ENCODE peak calls at places on chromosome 3, in nine cellular contexts. R is hepatocyte; V is CD8-positive, alpha-beta memory T cell; G is IMR-90; Z is iPS DF 6.9; L is PC-3; W is mammary epithelial cell; M is pancreas; C is OCI-LY7. B is an unnamed sample.

GRCh38 chr3:67977762-67978161 is 323.4 kb upstream of the SUCLG2 start:
- DNase-seq in R (no peak), V (no peak), G (no peak), Z (no peak), L (no peak), W (no peak), M (no peak), C (no peak), B (no peak)

GRCh38 chr3:194333212-194333980 is 17.7 kb downstream of the CPN2 start:
- DNase-seq in R (peak), V (peak), G (peak), Z (no peak), L (peak), W (peak), M (peak), C (peak), B (peak)

GRCh38 chr3:127707777-127708438 is 35.2 kb downstream of the ABTB1 start:
- DNase-seq in R (no peak), V (no peak), G (no peak), Z (no peak), L (no peak), W (no peak), M (no peak), C (no peak), B (no peak)

GRCh38 chr3:71046791-71047190 is 536.7 kb downstream of the FOXP1 start:
- DNase-seq in R (no peak), V (no peak), G (no peak), Z (no peak), L (no peak), W (no peak), M (no peak), C (no peak), B (no peak)

GRCh38 chr3:153130312-153130977 is 31.6 kb upstream of the RAP2B start:
- DNase-seq in R (no peak), V (no peak), G (peak), Z (no peak), L (peak), W (peak), M (no peak), C (no peak), B (peak)

GRCh38 chr3:178736300-178736699 is 200.1 kb downstream of the KCNMB2 start:
- DNase-seq in R (peak), V (no peak), G (no peak), Z (no peak), L (no peak), W (no peak), M (no peak), C (no peak), B (no peak)

GRCh38 chr3:45642731-45643152 is 46.5 kb upstream of the SACM1L start:
- DNase-seq in R (no peak), V (no peak), G (peak), Z (no peak), L (no peak), W (peak), M (no peak), C (no peak), B (no peak)

GRCh38 chr3:52851348-52851747 is 16.5 kb upstream of the MUSTN1 start:
- DNase-seq in R (peak), V (no peak), G (peak), Z (peak), L (peak), W (peak), M (no peak), C (peak), B (peak)

GRCh38 chr3:115038831-115039230 is 108.3 kb downstream of the ZBTB20 start:
- DNase-seq in R (no peak), V (no peak), G (no peak), Z (no peak), L (no peak), W (no peak), M (no peak), C (no peak), B (no peak)

GRCh38 chr3:50268703-50269451 is at the start of gene SEMA3B:
- DNase-seq in R (peak), V (no peak), G (no peak), Z (no peak), L (peak), W (peak), M (peak), C (no peak), B (peak)

GRCh38 chr3:98814799-98815450 is 51.8 kb downstream of the ST3GAL6 start:
- DNase-seq in R (peak), V (no peak), G (peak), Z (no peak), L (peak), W (peak), M (no peak), C (no peak), B (no peak)

DNA sequence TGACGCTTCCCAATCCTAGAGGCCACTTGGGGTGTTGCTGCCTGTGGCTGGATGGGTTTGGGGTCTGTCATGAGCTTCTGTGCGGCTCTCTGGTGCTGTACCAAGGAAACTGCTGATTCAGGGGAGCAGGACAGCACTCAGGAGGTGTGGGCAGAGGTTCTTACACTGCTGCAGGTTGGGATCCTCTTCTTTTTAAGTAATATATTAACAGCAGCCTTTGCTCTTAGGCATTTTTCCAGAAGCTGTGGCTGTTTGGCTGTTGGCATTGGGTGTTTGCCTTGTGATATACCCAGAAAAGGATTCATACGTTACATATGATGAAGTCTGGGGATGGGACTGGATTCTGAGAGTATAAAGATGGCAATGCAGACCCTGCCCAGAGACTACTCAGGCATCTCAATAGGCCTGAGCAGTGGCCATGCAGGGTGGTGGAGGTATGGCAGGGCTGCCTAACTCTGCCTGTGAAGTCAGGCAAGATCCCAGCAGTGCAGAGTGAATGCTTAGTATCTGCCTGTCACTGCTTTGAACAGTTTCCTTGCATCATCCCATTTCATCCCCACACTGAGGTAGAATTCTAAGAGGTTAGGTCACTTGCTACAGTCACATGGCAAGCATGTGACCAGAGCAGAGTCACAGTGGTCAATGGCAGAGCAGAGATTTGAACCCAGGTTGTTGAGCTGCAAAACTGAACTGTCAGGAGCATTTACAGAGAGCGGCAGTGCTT is 3.9 kb downstream of the ABHD6 start:
- DNase-seq in R (no peak), V (no peak), G (peak), Z (no peak), L (no peak), W (no peak), M (no peak), C (no peak), B (no peak)
- H3K27ac ChIP-seq in R (peak), V (no peak), G (no peak), Z (no peak), L (peak), W (no peak), M (no peak), C (no peak), B (no peak)

DNA sequence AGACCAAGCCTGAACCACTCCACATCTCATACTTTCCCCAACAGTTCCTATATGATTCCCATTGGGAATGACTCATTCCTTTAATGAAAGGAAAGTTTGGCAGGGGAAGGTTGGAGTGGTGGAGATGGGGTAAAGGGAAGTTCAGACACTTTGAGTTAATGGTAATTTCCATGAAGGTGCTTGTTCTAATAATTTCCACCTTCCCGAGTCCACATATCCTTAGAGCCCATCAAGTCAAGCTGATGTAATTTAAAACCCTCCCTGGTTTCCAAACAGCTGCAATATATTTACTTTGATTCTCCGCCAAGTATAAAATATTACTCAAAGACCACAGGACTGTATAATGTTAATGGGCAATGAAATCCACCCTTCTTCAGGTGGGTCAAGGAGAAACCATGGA is 95.0 kb upstream of the GALNT15 start:
- DNase-seq in R (no peak), V (no peak), G (peak), Z (no peak), L (peak), W (no peak), M (no peak), C (no peak), B (no peak)
- H3K27ac ChIP-seq in R (no peak), V (no peak), G (no peak), Z (no peak), L (peak), W (no peak), M (no peak), C (no peak), B (no peak)

GRCh38 chr3:15097889-15098288 is 1.1 kb downstream of the RBSN start:
- DNase-seq in R (no peak), V (peak), G (no peak), Z (no peak), L (peak), W (peak), M (no peak), C (peak), B (no peak)
- H3K27ac ChIP-seq in R (no peak), V (peak), G (no peak), Z (no peak), L (no peak), W (peak), M (no peak), C (peak), B (no peak)

GRCh38 chr3:69488026-69488425 is 102.1 kb upstream of the FRMD4B start:
- DNase-seq in R (no peak), V (no peak), G (no peak), Z (no peak), L (no peak), W (no peak), M (no peak), C (no peak), B (no peak)
- H3K27ac ChIP-seq in R (peak), V (no peak), G (no peak), Z (no peak), L (no peak), W (no peak), M (no peak), C (no peak), B (no peak)

GRCh38 chr3:46939578-46940405 is 36.8 kb downstream of the CCDC12 start:
- DNase-seq in R (no peak), V (peak), G (no peak), Z (no peak), L (no peak), W (no peak), M (no peak), C (no peak), B (no peak)
- H3K27ac ChIP-seq in R (peak), V (no peak), G (no peak), Z (no peak), L (no peak), W (no peak), M (peak), C (peak), B (no peak)

GRCh38 chr3:100563652-100564215 is 45.7 kb upstream of the ADGRG7 start:
- DNase-seq in R (no peak), V (no peak), G (no peak), Z (no peak), L (no peak), W (no peak), M (no peak), C (no peak), B (no peak)
- H3K27ac ChIP-seq in R (no peak), V (no peak), G (no peak), Z (no peak), L (no peak), W (no peak), M (no peak), C (no peak), B (no peak)

GRCh38 chr3:189827108-189827507 is 195.9 kb downstream of the TP63 start:
- DNase-seq in R (no peak), V (no peak), G (no peak), Z (no peak), L (no peak), W (no peak), M (no peak), C (no peak), B (no peak)
- H3K27ac ChIP-seq in R (peak), V (no peak), G (no peak), Z (no peak), L (no peak), W (no peak), M (no peak), C (no peak), B (no peak)

GRCh38 chr3:149150436-149150835 is 21.0 kb downstream of the HPS3 start:
- DNase-seq in R (no peak), V (no peak), G (no peak), Z (no peak), L (no peak), W (no peak), M (no peak), C (no peak), B (no peak)

GRCh38 chr3:149151843-149152242 is 22.4 kb downstream of the HPS3 start:
- DNase-seq in R (no peak), V (no peak), G (peak), Z (no peak), L (peak), W (peak), M (no peak), C (no peak), B (no peak)

GRCh38 chr3:149153402-149153801 is 24.0 kb downstream of the HPS3 start:
- DNase-seq in R (no peak), V (no peak), G (no peak), Z (no peak), L (no peak), W (peak), M (no peak), C (no peak), B (no peak)

DNA sequence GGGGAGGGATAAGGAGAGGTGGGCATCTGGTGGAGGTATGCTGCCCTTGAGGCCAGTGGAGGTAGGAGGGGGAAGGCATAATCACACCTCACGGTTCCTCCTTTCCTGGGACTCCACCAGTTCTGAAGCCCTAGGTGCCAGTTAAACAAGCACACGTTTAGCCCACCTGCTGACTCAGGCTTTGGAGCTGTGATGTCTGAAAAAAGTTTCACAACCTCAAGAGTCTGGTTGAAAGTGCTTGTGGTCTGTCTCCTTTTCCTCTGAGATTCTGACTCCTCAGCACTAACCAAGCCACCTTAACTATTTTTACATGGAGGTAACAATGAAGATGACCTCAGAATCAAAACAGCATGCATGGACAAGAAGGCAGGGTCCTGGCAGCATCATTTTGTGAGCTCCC is 23.0 kb downstream of the HPS3 start:
- DNase-seq in R (no peak), V (no peak), G (peak), Z (no peak), L (no peak), W (peak), M (no peak), C (no peak), B (no peak)
- H3K27ac ChIP-seq in R (no peak), V (peak), G (peak), Z (no peak), L (no peak), W (peak), M (no peak), C (no peak), B (no peak)

B was measured in PC-9.